ENCODE peak calls at places on chromosomes 16 and 17, in seven cellular contexts. O is activated T-helper 1 cell treated with Interleukin-2 at 50 U/mL for 16 hours, J is cardiac fibroblast, W is A549, B is heart left ventricle, X is retinal pigment epithelial cell, R is gastrocnemius medialis. T is an unnamed sample.

GRCh38 chr16:57579361-57579665 is 36.9 kb downstream of the ADGRG5 start:
- DNase-seq in O (no peak), J (no peak), W (no peak), B (no peak), X (no peak), R (no peak), T (no peak)

GRCh38 chr16:20622498-20622870 is 46.3 kb upstream of the ACSM2B start:
- DNase-seq in O (no peak), J (no peak), W (no peak), B (no peak), X (no peak), R (no peak), T (no peak)

GRCh38 chr16:57125969-57126368 is 33.6 kb downstream of the CPNE2 start:
- DNase-seq in O (no peak), J (no peak), W (no peak), B (no peak), X (no peak), R (no peak), T (no peak)

GRCh38 chr16:29915590-29916247 is 10.3 kb downstream of the KCTD13 start:
- DNase-seq in O (no peak), J (peak), W (peak), B (no peak), X (no peak), R (no peak), T (no peak)

GRCh38 chr17:14067347-14067746 is 2.0 kb upstream of the COX10 start:
- DNase-seq in O (no peak), J (no peak), W (no peak), B (no peak), X (no peak), R (no peak), T (no peak)

GRCh38 chr16:67150058-67150832 is 553 bp downstream of the B3GNT9 start:
- DNase-seq in O (no peak), J (peak), W (peak), B (peak), X (no peak), R (no peak), T (no peak)

GRCh38 chr17:3845361-3845753 is 689 bp downstream of the NCBP3 start:
- DNase-seq in O (no peak), J (peak), W (peak), B (no peak), X (no peak), R (no peak), T (peak)

GRCh38 chr16:12099451-12100123 is 123.1 kb downstream of the SNX29 start:
- DNase-seq in O (no peak), J (no peak), W (no peak), B (no peak), X (no peak), R (no peak), T (no peak)

GRCh38 chr16:27458196-27458728 is 56.3 kb downstream of the IL21R start:
- DNase-seq in O (no peak), J (no peak), W (no peak), B (no peak), X (no peak), R (no peak), T (peak)

GRCh38 chr16:84832488-84833141 is 12.8 kb downstream of the CRISPLD2 start:
- DNase-seq in O (no peak), J (peak), W (no peak), B (peak), X (no peak), R (peak), T (no peak)

GRCh38 chr16:11683140-11683539 is 14.9 kb downstream of the SNN start:
- DNase-seq in O (no peak), J (no peak), W (no peak), B (no peak), X (no peak), R (no peak), T (no peak)

GRCh38 chr16:19601083-19601976 is 45.8 kb downstream of the VPS35L start:
- DNase-seq in O (no peak), J (peak), W (peak), B (no peak), X (no peak), R (no peak), T (peak)

GRCh38 chr17:35597604-35598003 is 10.5 kb downstream of the AP2B1 start:
- DNase-seq in O (no peak), J (no peak), W (no peak), B (no peak), X (no peak), R (no peak), T (no peak)

GRCh38 chr17:16269658-16270057 is 52.6 kb downstream of the PIGL start:
- DNase-seq in O (no peak), J (peak), W (no peak), B (no peak), X (no peak), R (no peak), T (no peak)

GRCh38 chr16:82470506-82471196 is 156.1 kb upstream of the CDH13 start:
- DNase-seq in O (no peak), J (no peak), W (no peak), B (no peak), X (peak), R (no peak), T (no peak)

GRCh38 chr16:4209657-4210056 is 32.2 kb downstream of the SRL start:
- DNase-seq in O (no peak), J (no peak), W (no peak), B (peak), X (no peak), R (no peak), T (no peak)

GRCh38 chr16:54503011-54503410 is 216.4 kb upstream of the IRX3 start:
- DNase-seq in O (no peak), J (peak), W (no peak), B (peak), X (no peak), R (peak), T (no peak)

GRCh38 chr16:12231666-12232065 is 255.1 kb downstream of the SNX29 start:
- DNase-seq in O (no peak), J (no peak), W (no peak), B (no peak), X (no peak), R (no peak), T (no peak)

T was measured in KBM-7.